ENCODE peak calls at places on chromosome 17, in nine cellular contexts. K is NCI-H1417; F is stimulated activated CD4-positive, alpha-beta T cell treated with anti-CD3 and anti-CD28 coated beads, Interleukin-1b, Interleukin-23, amount 100 ng/mL, for 1 hour; A is C1 segment of cervical spinal cord; T is effector CD4-positive, alpha-beta T cell; Z is activated effector memory CD4-positive, alpha-beta T cell treated with anti-CD3 and anti-CD28 coated beads, Interleukin-2, amount 50 U/mL, for 16 hours; N is amygdala; D is T-helper 9 cell; V is left ventricle myocardium superior. R is an unnamed sample.

GRCh38 chr17:44581868-44582267 is 24.6 kb downstream of the FZD2 start:
- DNase-seq in V (no peak), K (no peak), T (no peak), N (no peak), A (no peak), D (no peak), F (no peak), Z (no peak), R (no peak)

GRCh38 chr17:64728041-64728695 is 66.1 kb upstream of the SMURF2 start:
- DNase-seq in Z (no peak), V (peak), K (no peak), F (no peak), N (no peak), D (no peak), T (no peak), A (no peak), R (no peak)

GRCh38 chr17:42316755-42317154 is 28.5 kb downstream of the STAT5A start:
- DNase-seq in F (no peak), A (no peak), D (no peak), N (no peak), T (no peak), Z (no peak), K (no peak), V (no peak), R (no peak)

GRCh38 chr17:76378548-76379274 is 5.7 kb upstream of the SPHK1 start:
- DNase-seq in A (no peak), F (no peak), N (no peak), K (no peak), Z (no peak), V (no peak), T (no peak), D (no peak), R (no peak)

GRCh38 chr17:7034955-7035590 is 742 bp upstream of the SLC16A13 start:
- DNase-seq in F (no peak), A (no peak), D (no peak), K (no peak), N (no peak), T (no peak), V (no peak), Z (peak), R (no peak)

GRCh38 chr17:44272954-44273353 is 5.0 kb upstream of the SLC4A1 start:
- DNase-seq in V (no peak), F (no peak), A (no peak), D (no peak), Z (no peak), N (no peak), T (no peak), K (no peak), R (no peak)

GRCh38 chr17:41810659-41811548 is 845 bp downstream of the P3H4 start:
- DNase-seq in Z (no peak), K (no peak), A (no peak), V (no peak), T (peak), N (no peak), D (no peak), F (no peak), R (no peak)

GRCh38 chr17:40218006-40218739 is 931 bp upstream of the WIPF2 start:
- DNase-seq in Z (no peak), D (no peak), A (no peak), K (no peak), N (no peak), F (no peak), T (no peak), V (no peak), R (no peak)

GRCh38 chr17:559699-560378 is 154.8 kb downstream of the VPS53 start:
- DNase-seq in F (no peak), T (no peak), K (no peak), V (peak), N (no peak), D (no peak), Z (no peak), A (no peak), R (no peak)

GRCh38 chr17:29613371-29613837 is 9.3 kb downstream of the CORO6 start:
- DNase-seq in D (peak), V (peak), F (peak), N (peak), Z (peak), A (peak), T (peak), K (no peak), R (peak)

GRCh38 chr17:78324391-78325075 is 35.3 kb downstream of the SOCS3 start:
- DNase-seq in D (no peak), F (no peak), A (no peak), Z (no peak), T (no peak), N (peak), K (peak), V (peak), R (no peak)

GRCh38 chr17:82956726-82957468 is 117.1 kb upstream of the ZNF750 start:
- DNase-seq in F (no peak), A (no peak), Z (peak), T (no peak), D (no peak), N (no peak), K (no peak), V (no peak), R (no peak)

GRCh38 chr17:81200695-81201580 is 21.8 kb downstream of the CEP131 start:
- DNase-seq in D (no peak), K (no peak), Z (no peak), V (no peak), N (peak), F (no peak), A (no peak), T (no peak), R (peak)

GRCh38 chr17:80892019-80892855 is 99.4 kb upstream of the CHMP6 start:
- DNase-seq in N (no peak), D (peak), T (peak), A (no peak), K (peak), Z (peak), V (peak), F (peak), R (no peak)

GRCh38 chr17:16027708-16028584 is 28.3 kb downstream of the TTC19 start:
- DNase-seq in Z (peak), K (no peak), F (no peak), N (no peak), V (no peak), A (no peak), D (no peak), T (peak), R (no peak)

GRCh38 chr17:81341347-81342061 is 46.4 kb upstream of the SLC38A10 start:
- DNase-seq in T (no peak), A (no peak), V (no peak), Z (no peak), D (no peak), N (no peak), F (no peak), K (no peak), R (no peak)

GRCh38 chr17:16927641-16928321 is 44.1 kb downstream of the TNFRSF13B start:
- DNase-seq in D (no peak), F (no peak), K (no peak), A (no peak), V (peak), T (no peak), N (no peak), Z (peak), R (no peak)

GRCh38 chr17:49388692-49389513 is 25.8 kb downstream of the PHB1 start:
- DNase-seq in K (no peak), D (no peak), V (no peak), T (no peak), Z (no peak), F (no peak), A (no peak), N (no peak), R (no peak)

GRCh38 chr17:17067277-17067676 is 25.0 kb downstream of the MPRIP start:
- DNase-seq in F (no peak), A (no peak), D (no peak), T (no peak), K (no peak), V (no peak), N (no peak), Z (no peak), R (no peak)

GRCh38 chr17:1039511-1040215 is 42.7 kb downstream of the TIMM22 start:
- DNase-seq in T (no peak), V (peak), Z (no peak), K (no peak), D (no peak), A (peak), F (no peak), N (no peak), R (no peak)

GRCh38 chr17:58889928-58890327 is 134.3 kb downstream of the PPM1E start:
- DNase-seq in V (no peak), K (no peak), A (no peak), F (no peak), D (no peak), Z (no peak), N (no peak), T (no peak), R (no peak)

GRCh38 chr17:2929881-2930533 is 133.4 kb downstream of the OR1D5 start:
- DNase-seq in F (no peak), T (no peak), K (no peak), Z (peak), A (no peak), V (peak), D (peak), N (no peak), R (no peak)

GRCh38 chr17:6047966-6048365 is 22.2 kb upstream of the WSCD1 start:
- DNase-seq in Z (no peak), T (no peak), D (no peak), V (no peak), A (no peak), K (no peak), N (no peak), F (no peak), R (no peak)

GRCh38 chr17:32485261-32485955 is 1.4 kb upstream of the CDK5R1 start:
- DNase-seq in V (no peak), Z (no peak), D (no peak), N (no peak), K (peak), A (no peak), F (no peak), T (no peak), R (no peak)

GRCh38 chr17:68812876-68813584 is 142.2 kb downstream of the ABCA8 start:
- DNase-seq in D (no peak), T (no peak), V (no peak), A (no peak), K (no peak), Z (no peak), N (no peak), F (no peak), R (no peak)

GRCh38 chr17:31309525-31309924 is 4.3 kb downstream of the EVI2B start:
- DNase-seq in D (no peak), A (no peak), Z (no peak), K (no peak), N (no peak), V (no peak), F (no peak), T (no peak), R (no peak)

GRCh38 chr17:76383645-76384221 is 676 bp upstream of the SPHK1 start:
- DNase-seq in N (no peak), F (no peak), Z (peak), V (peak), T (peak), A (no peak), K (peak), D (peak), R (no peak)

GRCh38 chr17:17736205-17737183 is 55.2 kb downstream of the RAI1 start:
- DNase-seq in D (no peak), Z (no peak), F (no peak), N (no peak), V (no peak), A (no peak), K (no peak), T (no peak), R (no peak)

GRCh38 chr17:61414141-61414935 is 14.7 kb downstream of the TBX2 start:
- DNase-seq in T (no peak), A (no peak), N (no peak), F (no peak), Z (no peak), K (no peak), V (peak), D (no peak), R (no peak)

GRCh38 chr17:21194210-21194609 is 19.8 kb downstream of the TMEM11 start:
- DNase-seq in V (no peak), A (no peak), K (no peak), N (no peak), T (no peak), F (no peak), D (no peak), Z (no peak), R (no peak)

GRCh38 chr17:70067104-70067503 is 7.9 kb upstream of the KCNJ16 start:
- DNase-seq in F (no peak), K (no peak), D (no peak), N (no peak), V (no peak), A (no peak), T (no peak), Z (no peak), R (no peak)

GRCh38 chr17:76366247-76366646 is 12.5 kb upstream of the PRPSAP1 start:
- DNase-seq in V (no peak), D (no peak), Z (no peak), K (no peak), N (no peak), F (no peak), T (no peak), A (no peak), R (no peak)

GRCh38 chr17:70074991-70075390 is at the start of gene KCNJ16:
- DNase-seq in F (no peak), T (no peak), K (peak), N (no peak), V (no peak), A (no peak), Z (no peak), D (no peak), R (no peak)

GRCh38 chr17:52158450-52159042 is at the start of gene CA10:
- DNase-seq in V (no peak), A (no peak), F (no peak), T (no peak), K (no peak), N (no peak), D (no peak), Z (no peak), R (no peak)

GRCh38 chr17:55743103-55743679 is 7.7 kb upstream of the PCTP start:
- DNase-seq in D (no peak), T (no peak), V (no peak), N (no peak), Z (no peak), A (no peak), F (no peak), K (no peak), R (no peak)

GRCh38 chr17:33874617-33875060 is 380.4 kb upstream of the CCL2 start:
- DNase-seq in K (no peak), A (no peak), V (peak), D (no peak), F (no peak), Z (no peak), T (no peak), N (no peak), R (no peak)

R was measured in NCI-H1048.